ENCODE peak calls at places on chromosomes 3 and 15, in six cellular contexts. One of them, this sample, is unnamed.
A peak's percentile ranks its signal among the peaks of the same experiment; 100 is the strongest.

GRCh38 chr3:39147711-39148115 is 5.7 kb downstream of the CSRNP1 start:
- DNase-seq in trophoblast cell: peak; percentile 67
- DNase-seq in H1: no peak
- DNase-seq in neuronal stem cell: no peak
- DNase-seq in IMR-90: peak; percentile 55
- DNase-seq in mesenchymal stem cell: no peak
- DNase-seq in this sample: no peak

GRCh38 chr3:28860307-28860706 is 420.6 kb upstream of the RBMS3 start:
- DNase-seq in mesenchymal stem cell: no peak
- DNase-seq in H1: no peak
- DNase-seq in trophoblast cell: no peak
- DNase-seq in IMR-90: no peak
- DNase-seq in neuronal stem cell: no peak
- DNase-seq in this sample: no peak

GRCh38 chr15:58346361-58346760 is 85.4 kb upstream of the LIPC start:
- DNase-seq in H1: no peak
- DNase-seq in trophoblast cell: no peak
- DNase-seq in IMR-90: no peak
- DNase-seq in neuronal stem cell: no peak
- DNase-seq in mesenchymal stem cell: no peak
- DNase-seq in this sample: no peak

GRCh38 chr3:183477801-183478456 is 49.5 kb upstream of the MCF2L2 start:
- DNase-seq in IMR-90: no peak
- DNase-seq in neuronal stem cell: no peak
- DNase-seq in mesenchymal stem cell: no peak
- DNase-seq in H1: no peak
- DNase-seq in trophoblast cell: no peak
- DNase-seq in this sample: no peak

GRCh38 chr3:3333571-3333970 is 154.1 kb upstream of the CRBN start:
- DNase-seq in mesenchymal stem cell: no peak
- DNase-seq in IMR-90: no peak
- DNase-seq in neuronal stem cell: no peak
- DNase-seq in trophoblast cell: no peak
- DNase-seq in H1: no peak
- DNase-seq in this sample: no peak

GRCh38 chr15:71639531-71639930 is 170.8 kb upstream of the NR2E3 start:
- DNase-seq in neuronal stem cell: no peak
- DNase-seq in IMR-90: no peak
- DNase-seq in H1: no peak
- DNase-seq in mesenchymal stem cell: no peak
- DNase-seq in trophoblast cell: no peak
- DNase-seq in this sample: no peak

GRCh38 chr3:155131104-155131503 is 51.0 kb downstream of the MME start:
- DNase-seq in H1: no peak
- DNase-seq in neuronal stem cell: no peak
- DNase-seq in trophoblast cell: peak; percentile 46
- DNase-seq in mesenchymal stem cell: peak; percentile 56
- DNase-seq in IMR-90: peak; percentile 92
- DNase-seq in this sample: no peak

GRCh38 chr15:71125831-71126453 is 10.7 kb downstream of the THSD4 start:
- DNase-seq in mesenchymal stem cell: no peak
- DNase-seq in trophoblast cell: no peak
- DNase-seq in H1: no peak
- DNase-seq in IMR-90: peak; percentile 29
- DNase-seq in neuronal stem cell: no peak
- DNase-seq in this sample: peak; percentile 70

GRCh38 chr15:35306361-35306981 is 221.4 kb upstream of the NANOGP8 start:
- DNase-seq in mesenchymal stem cell: peak; percentile 83
- DNase-seq in H1: no peak
- DNase-seq in IMR-90: peak; percentile 76
- DNase-seq in neuronal stem cell: peak; percentile 9
- DNase-seq in trophoblast cell: peak; percentile 35
- DNase-seq in this sample: no peak

GRCh38 chr3:124467980-124468902 is 262.0 kb upstream of the UMPS start:
- DNase-seq in H1: peak; percentile 50
- DNase-seq in mesenchymal stem cell: peak; percentile 56
- DNase-seq in IMR-90: peak; percentile 40
- DNase-seq in neuronal stem cell: peak; percentile 65
- DNase-seq in trophoblast cell: peak; percentile 31
- DNase-seq in this sample: peak; percentile 79

GRCh38 chr3:29552036-29552435 is 271.2 kb downstream of the RBMS3 start:
- DNase-seq in mesenchymal stem cell: no peak
- DNase-seq in H1: no peak
- DNase-seq in neuronal stem cell: no peak
- DNase-seq in trophoblast cell: no peak
- DNase-seq in IMR-90: peak; percentile 35
- DNase-seq in this sample: no peak

GRCh38 chr15:96327155-96327741 is 3.3 kb upstream of the NR2F2 start:
- DNase-seq in trophoblast cell: peak; percentile 35
- DNase-seq in H1: no peak
- DNase-seq in IMR-90: peak; percentile 93
- DNase-seq in neuronal stem cell: no peak
- DNase-seq in mesenchymal stem cell: peak; percentile 92
- DNase-seq in this sample: peak; percentile 33

GRCh38 chr3:73766599-73767378 is 142.0 kb upstream of the PDZRN3 start:
- DNase-seq in IMR-90: peak; percentile 80
- DNase-seq in trophoblast cell: no peak
- DNase-seq in mesenchymal stem cell: peak; percentile 45
- DNase-seq in H1: no peak
- DNase-seq in neuronal stem cell: no peak
- DNase-seq in this sample: no peak

GRCh38 chr3:10992017-10992945 is at the start of gene SLC6A1:
- DNase-seq in neuronal stem cell: peak; percentile 53
- DNase-seq in mesenchymal stem cell: no peak
- DNase-seq in H1: no peak
- DNase-seq in trophoblast cell: no peak
- DNase-seq in IMR-90: no peak
- DNase-seq in this sample: peak; percentile 66

GRCh38 chr3:52503788-52504424 is 8.8 kb downstream of the STAB1 start:
- DNase-seq in trophoblast cell: no peak
- DNase-seq in mesenchymal stem cell: no peak
- DNase-seq in IMR-90: no peak
- DNase-seq in H1: no peak
- DNase-seq in neuronal stem cell: no peak
- DNase-seq in this sample: no peak

GRCh38 chr3:197541756-197542539 is 13.8 kb downstream of the BDH1 start:
- DNase-seq in neuronal stem cell: peak; percentile 67
- DNase-seq in mesenchymal stem cell: peak; percentile 75
- DNase-seq in IMR-90: peak; percentile 73
- DNase-seq in trophoblast cell: no peak
- DNase-seq in H1: no peak
- DNase-seq in this sample: peak; percentile 90

GRCh38 chr15:73283341-73283962 is 85.3 kb downstream of the HCN4 start:
- DNase-seq in trophoblast cell: no peak
- DNase-seq in mesenchymal stem cell: no peak
- DNase-seq in H1: no peak
- DNase-seq in IMR-90: no peak
- DNase-seq in neuronal stem cell: no peak
- DNase-seq in this sample: no peak
- H4K91ac ChIP-seq in trophoblast cell: no peak overlapping the region
- H4K91ac ChIP-seq in mesenchymal stem cell: no peak overlapping the region
- H4K91ac ChIP-seq in H1: no peak overlapping the region
- H4K91ac ChIP-seq in IMR-90: no peak overlapping the region
- H4K91ac ChIP-seq in neuronal stem cell: no peak overlapping the region
- H4K91ac ChIP-seq in this sample: no peak overlapping the region

GRCh38 chr3:8868996-8869395 is 94.3 kb downstream of the RAD18 start:
- DNase-seq in H1: no peak
- DNase-seq in neuronal stem cell: no peak
- DNase-seq in mesenchymal stem cell: no peak
- DNase-seq in trophoblast cell: no peak
- DNase-seq in IMR-90: no peak
- DNase-seq in this sample: no peak
- H3K9ac ChIP-seq in H1: no peak overlapping the region
- H3K9ac ChIP-seq in neuronal stem cell: no peak overlapping the region
- H3K9ac ChIP-seq in mesenchymal stem cell: peak overlapping the region; percentile 30
- H3K9ac ChIP-seq in trophoblast cell: no peak overlapping the region
- H3K9ac ChIP-seq in IMR-90: peak overlapping the region; percentile 46
- H3K9ac ChIP-seq in this sample: no peak overlapping the region

DNA sequence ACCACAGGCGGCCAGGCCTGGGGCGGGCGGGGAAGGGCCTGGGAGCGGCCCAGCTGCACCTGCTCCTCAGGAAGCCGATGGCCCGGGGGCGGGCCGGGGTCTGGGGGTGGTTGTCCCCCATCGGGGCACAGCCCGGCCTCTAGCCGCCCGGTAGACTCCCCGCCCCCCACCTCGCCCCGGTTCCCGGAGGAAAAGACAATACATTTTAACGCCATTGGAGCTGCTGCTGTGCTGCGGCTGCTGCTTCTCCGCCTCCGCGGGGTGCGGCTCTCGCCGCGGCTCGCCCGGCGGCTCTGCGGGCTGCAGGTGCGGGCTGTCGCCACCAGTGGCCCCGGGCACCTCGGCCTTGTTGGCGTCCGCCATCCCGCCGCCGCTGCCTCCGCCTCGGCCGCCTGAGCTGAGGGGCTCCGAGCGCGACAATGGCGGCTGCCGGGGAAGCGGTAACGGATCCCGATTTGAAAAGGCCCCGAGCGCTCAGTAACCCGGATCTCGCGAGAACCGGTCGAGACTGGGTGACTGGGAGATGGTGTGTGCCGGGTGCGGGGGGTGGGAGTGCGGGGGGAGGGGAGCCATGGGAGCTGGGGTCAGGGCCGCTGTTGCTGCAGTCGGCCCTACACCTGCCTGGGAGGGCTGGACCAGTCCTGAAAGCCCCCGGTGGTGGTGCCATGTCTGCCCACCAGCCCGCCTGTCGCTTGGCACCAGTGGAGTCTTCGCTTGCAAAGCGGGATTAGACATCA is at the start of gene MYEF2:
- DNase-seq in IMR-90: peak; percentile 67
- DNase-seq in H1: peak; percentile 68
- DNase-seq in neuronal stem cell: peak; percentile 80
- DNase-seq in trophoblast cell: peak; percentile 3
- DNase-seq in mesenchymal stem cell: peak; percentile 78
- DNase-seq in this sample: peak; percentile 94
- H4K8ac ChIP-seq in IMR-90: peak within 1 kb of the TSS; percentile 85
- H4K8ac ChIP-seq in H1: peak within 1 kb of the TSS; percentile 93
- H4K8ac ChIP-seq in neuronal stem cell: no peak within 1 kb of the TSS
- H4K8ac ChIP-seq in trophoblast cell: peak within 1 kb of the TSS; percentile 74
- H4K8ac ChIP-seq in mesenchymal stem cell: peak within 1 kb of the TSS; percentile 97
- H4K8ac ChIP-seq in this sample: no peak within 1 kb of the TSS

GRCh38 chr15:29911705-29912104 is 89.4 kb upstream of the TJP1 start:
- DNase-seq in neuronal stem cell: no peak
- DNase-seq in mesenchymal stem cell: no peak
- DNase-seq in H1: no peak
- DNase-seq in trophoblast cell: no peak
- DNase-seq in IMR-90: peak; percentile 55
- DNase-seq in this sample: no peak
- H4K91ac ChIP-seq in neuronal stem cell: no peak overlapping the region
- H4K91ac ChIP-seq in mesenchymal stem cell: no peak overlapping the region
- H4K91ac ChIP-seq in H1: no peak overlapping the region
- H4K91ac ChIP-seq in trophoblast cell: no peak overlapping the region
- H4K91ac ChIP-seq in IMR-90: no peak overlapping the region
- H4K91ac ChIP-seq in this sample: no peak overlapping the region

DNA sequence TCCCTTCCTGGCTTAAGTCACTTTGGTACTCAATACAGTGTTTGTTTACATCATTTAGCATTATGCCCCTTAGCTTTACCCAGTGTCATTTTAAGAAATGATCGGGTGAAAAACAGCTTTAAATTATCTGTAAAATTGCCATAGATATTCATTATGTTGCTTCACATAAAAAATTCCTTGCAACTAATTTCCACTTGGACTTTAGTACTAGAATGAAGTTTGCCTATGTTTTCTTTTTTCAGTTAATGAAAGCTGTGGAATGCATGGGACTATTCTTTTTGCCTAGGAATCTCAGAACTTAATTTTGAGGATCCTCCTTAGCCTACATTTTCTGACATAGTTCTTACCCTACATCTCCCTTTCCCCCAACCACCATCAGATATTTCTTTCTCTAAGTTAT is 38.4 kb downstream of the CCNL1 start:
- DNase-seq in mesenchymal stem cell: no peak
- DNase-seq in H1: no peak
- DNase-seq in trophoblast cell: no peak
- DNase-seq in IMR-90: no peak
- DNase-seq in neuronal stem cell: no peak
- DNase-seq in this sample: no peak
- H3K9ac ChIP-seq in mesenchymal stem cell: no peak overlapping the region
- H3K9ac ChIP-seq in H1: no peak overlapping the region
- H3K9ac ChIP-seq in trophoblast cell: no peak overlapping the region
- H3K9ac ChIP-seq in IMR-90: no peak overlapping the region
- H3K9ac ChIP-seq in neuronal stem cell: no peak overlapping the region
- H3K9ac ChIP-seq in this sample: no peak overlapping the region

This sample was measured in H9.